ENCODE peak calls at places on chromosomes 13 and 19, in nine cellular contexts. B is SW 1271; P is stimulated activated CD8-positive, alpha-beta memory T cell treated with anti-CD3 and anti-CD28 coated beads, Interleukin-15, amount 100 ng/mL, for 24 hours; C is esophagus squamous epithelium; A is fibroblast of gingiva; L is stimulated activated CD4-positive, alpha-beta T cell treated with anti-CD3 and anti-CD28 coated beads, TNF-alpha, amount 100 ng/mL, for 1 hour; X is ELR; Q is NCI-H1417; M is HS-5. K is an unnamed sample.

GRCh38 chr13:40115456-40115855 is 460.0 kb downstream of the COG6 start:
- DNase-seq in M (no peak), Q (no peak), C (no peak), B (no peak), L (no peak), A (no peak), X (no peak), P (no peak), K (no peak)

GRCh38 chr19:19214892-19215291 is 3.1 kb downstream of the NCAN start:
- DNase-seq in Q (no peak), M (no peak), C (no peak), B (no peak), P (no peak), A (peak; percentile 18), X (peak; percentile 41), L (no peak), K (no peak)

GRCh38 chr13:50345804-50346203 is 330.6 kb downstream of the KCNRG start:
- DNase-seq in Q (no peak), C (no peak), L (no peak), M (no peak), X (no peak), B (no peak), P (no peak), A (no peak), K (no peak)

GRCh38 chr13:104823071-104823470 is 1712.4 kb downstream of the EFNB2 start:
- DNase-seq in B (no peak), P (no peak), C (no peak), X (no peak), L (no peak), M (no peak), Q (no peak), A (no peak), K (no peak)

GRCh38 chr13:99723847-99724246 is 222.6 kb downstream of the TM9SF2 start:
- DNase-seq in L (no peak), B (no peak), C (no peak), X (no peak), M (no peak), Q (no peak), A (no peak), P (no peak), K (no peak)

GRCh38 chr13:54361460-54361859 is 1332.8 kb downstream of the OLFM4 start:
- DNase-seq in P (no peak), M (no peak), L (no peak), X (no peak), A (no peak), C (no peak), B (no peak), Q (no peak), K (no peak)

GRCh38 chr13:86051134-86052103 is 252.2 kb upstream of the SLITRK6 start:
- DNase-seq in Q (no peak), M (no peak), L (no peak), C (no peak), B (no peak), X (peak; percentile 20), A (no peak), P (no peak), K (no peak)

GRCh38 chr19:2648528-2648937 is 54.0 kb downstream of the GNG7 start:
- DNase-seq in Q (peak; percentile 66), C (no peak), B (peak; percentile 66), A (peak; percentile 77), L (peak; percentile 49), M (no peak), P (peak; percentile 34), X (peak; percentile 79), K (peak; percentile 44)

GRCh38 chr13:95298971-95299627 is 2.2 kb downstream of the ABCC4 start:
- DNase-seq in B (no peak), X (peak; percentile 89), Q (no peak), M (no peak), A (peak; percentile 45), P (no peak), L (no peak), C (no peak), K (no peak)

GRCh38 chr19:3942790-3943409 is 10.0 kb downstream of the NMRK2 start:
- DNase-seq in A (no peak), B (no peak), Q (no peak), X (peak; percentile 39), M (no peak), C (no peak), P (no peak), L (no peak), K (no peak)

GRCh38 chr19:16377521-16377920 is 52.9 kb downstream of the KLF2 start:
- DNase-seq in X (no peak), A (no peak), B (no peak), Q (no peak), C (no peak), P (no peak), M (no peak), L (no peak), K (no peak)

GRCh38 chr13:33978653-33979052 is 160.7 kb downstream of the RFC3 start:
- DNase-seq in X (no peak), A (no peak), L (no peak), B (no peak), M (no peak), C (no peak), Q (no peak), P (no peak), K (no peak)

GRCh38 chr13:19959141-19959830 is 759 bp downstream of the ZMYM2 start:
- DNase-seq in A (peak; percentile 37), Q (peak; percentile 4), X (peak; percentile 67), M (no peak), C (peak; percentile 7), B (no peak), L (peak; percentile 39), P (peak; percentile 30), K (no peak)

GRCh38 chr13:32783067-32783466 is 196.8 kb downstream of the PDS5B start:
- DNase-seq in P (no peak), M (no peak), X (peak; percentile 80), A (no peak), B (no peak), L (no peak), C (no peak), Q (no peak), K (no peak)

GRCh38 chr13:74191036-74191809 is 57.0 kb upstream of the KLF12 start:
- DNase-seq in C (no peak), L (no peak), P (no peak), A (no peak), X (peak; percentile 37), M (no peak), B (no peak), Q (peak; percentile 24), K (no peak)

GRCh38 chr19:29622191-29623070 is 16.3 kb downstream of the POP4 start:
- DNase-seq in A (no peak), C (no peak), B (no peak), M (no peak), P (no peak), L (no peak), Q (no peak), X (no peak), K (no peak)

GRCh38 chr13:61188057-61188456 is 227.6 kb downstream of the PCDH20 start:
- DNase-seq in B (no peak), M (no peak), X (no peak), P (no peak), L (no peak), C (no peak), Q (no peak), A (no peak), K (no peak)

GRCh38 chr19:13056052-13056660 is 46.5 kb downstream of the LYL1 start:
- DNase-seq in A (peak; percentile 74), X (peak; percentile 89), P (no peak), Q (peak; percentile 68), M (no peak), C (no peak), L (no peak), B (no peak), K (peak; percentile 19)

GRCh38 chr19:49441210-49441959 is at the start of gene SLC17A7:
- DNase-seq in X (peak; percentile 36), P (no peak), B (no peak), M (no peak), Q (peak; percentile 53), A (no peak), L (no peak), C (no peak), K (no peak)

GRCh38 chr13:114145722-114146121 is 13.3 kb upstream of the RASA3 start:
- DNase-seq in L (no peak), C (no peak), X (no peak), A (no peak), P (no peak), Q (no peak), B (no peak), M (no peak), K (no peak)

GRCh38 chr19:1725100-1726064 is 27.9 kb upstream of the ONECUT3 start:
- DNase-seq in Q (peak; percentile 56), A (peak; percentile 43), P (no peak), B (no peak), C (no peak), X (peak; percentile 64), L (no peak), M (no peak), K (peak; percentile 45)

GRCh38 chr13:86856996-86857395 is 814.2 kb upstream of the SLITRK5 start:
- DNase-seq in M (no peak), L (no peak), C (no peak), A (peak; percentile 24), X (peak; percentile 34), P (no peak), Q (no peak), B (no peak), K (no peak)

GRCh38 chr13:98869408-98870090 is 108.3 kb downstream of the DOCK9 start:
- DNase-seq in Q (no peak), X (peak; percentile 29), C (no peak), L (no peak), B (no peak), P (no peak), M (no peak), A (no peak), K (no peak)

GRCh38 chr19:37564624-37565369 is 29.8 kb downstream of the ZNF571 start:
- DNase-seq in X (no peak), C (no peak), B (no peak), L (no peak), M (no peak), A (no peak), Q (no peak), P (no peak), K (no peak)

GRCh38 chr13:93364166-93364565 is 137.6 kb downstream of the GPC6 start:
- DNase-seq in A (no peak), X (peak; percentile 48), M (peak; percentile 3), B (no peak), L (no peak), C (no peak), P (no peak), Q (no peak), K (no peak)

GRCh38 chr19:13978306-13978705 is 26.0 kb downstream of the DCAF15 start:
- DNase-seq in X (peak; percentile 29), L (no peak), C (no peak), Q (no peak), A (no peak), P (no peak), M (no peak), B (no peak), K (no peak)

GRCh38 chr13:26220575-26220974 is 1.5 kb downstream of the RNF6 start:
- DNase-seq in Q (no peak), P (no peak), L (no peak), B (no peak), C (no peak), X (peak; percentile 79), M (no peak), A (peak; percentile 10), K (no peak)

GRCh38 chr19:33241530-33242101 is 16.0 kb upstream of the SLC7A10 start:
- DNase-seq in A (no peak), X (peak; percentile 17), P (no peak), C (no peak), B (no peak), L (no peak), Q (no peak), M (no peak), K (no peak)

GRCh38 chr13:95564948-95565347 is 12.4 kb downstream of the CLDN10 start:
- DNase-seq in A (peak; percentile 55), M (no peak), P (no peak), X (peak; percentile 52), B (no peak), C (no peak), Q (no peak), L (no peak), K (no peak)

GRCh38 chr13:80224468-80224867 is 116.5 kb downstream of the SPRY2 start:
- DNase-seq in C (no peak), Q (no peak), M (no peak), P (no peak), L (no peak), X (peak; percentile 62), B (no peak), A (no peak), K (no peak)

GRCh38 chr19:677601-678380 is 1.6 kb downstream of the FSTL3 start:
- DNase-seq in Q (no peak), P (no peak), L (no peak), X (peak; percentile 42), B (no peak), A (no peak), C (no peak), M (no peak), K (no peak)